ENCODE peak calls at places on chromosomes 1 and 21, in nine cellular contexts. N is substantia nigra; L is T-helper 17 cell; B is HFFc6; A is CD4-positive, CD25-positive, alpha-beta regulatory T cell; D is HFF-Myc; H is NCI-H1436; F is Daoy; S is NCI-H226. C is an unnamed sample.

GRCh38 chr21:21063828-21064227 is 65.6 kb downstream of the NCAM2 start:
- DNase-seq in N (no peak), L (no peak), B (no peak), A (no peak), D (no peak), H (no peak), F (no peak), S (no peak), C (no peak)

GRCh38 chr1:87473203-87473661 is 144.6 kb downstream of the LMO4 start:
- DNase-seq in N (no peak), L (no peak), B (no peak), A (no peak), D (no peak), H (no peak), F (peak; percentile 53), S (peak; percentile 9), C (peak; percentile 10)

GRCh38 chr1:118555638-118556037 is 370.6 kb upstream of the SPAG17 start:
- DNase-seq in N (no peak), L (no peak), B (no peak), A (no peak), D (no peak), H (no peak), F (no peak), S (no peak), C (no peak)

GRCh38 chr1:234731371-234732085 is 121.5 kb upstream of the IRF2BP2 start:
- DNase-seq in N (no peak), L (no peak), B (peak; percentile 91), A (no peak), D (peak; percentile 22), H (no peak), F (peak; percentile 72), S (no peak), C (no peak)

GRCh38 chr1:24294228-24294672 is 24.9 kb upstream of the GRHL3 start:
- DNase-seq in N (no peak), L (no peak), B (peak; percentile 98), A (no peak), D (peak; percentile 93), H (no peak), F (peak; percentile 93), S (peak; percentile 93), C (no peak)

GRCh38 chr1:58395355-58395754 is 151.2 kb downstream of the OMA1 start:
- DNase-seq in N (no peak), L (no peak), B (peak; percentile 82), A (no peak), D (peak; percentile 95), H (no peak), F (peak; percentile 93), S (peak; percentile 91), C (peak; percentile 19)

GRCh38 chr21:28325618-28326017 is 667.1 kb downstream of the LTN1 start:
- DNase-seq in N (no peak), L (no peak), B (no peak), A (no peak), D (no peak), H (no peak), F (no peak), S (peak; percentile 41), C (peak; percentile 10)

GRCh38 chr1:174982971-174983689 is 16.6 kb upstream of the CACYBP start:
- DNase-seq in N (no peak), L (no peak), B (peak; percentile 56), A (no peak), D (no peak), H (peak; percentile 18), F (peak; percentile 28), S (no peak), C (peak; percentile 29)

GRCh38 chr1:27934818-27935549 is at the start of gene SMPDL3B:
- DNase-seq in N (no peak), L (no peak), B (no peak), A (no peak), D (no peak), H (peak; percentile 26), F (peak; percentile 33), S (peak; percentile 28), C (peak; percentile 91)

GRCh38 chr1:42962641-42963377 is 4.1 kb upstream of the SLC2A1 start:
- DNase-seq in N (no peak), L (no peak), B (peak; percentile 31), A (no peak), D (no peak), H (peak; percentile 53), F (peak; percentile 76), S (no peak), C (peak; percentile 80)

GRCh38 chr1:19029191-19030085 is 73.0 kb upstream of the IFFO2 start:
- DNase-seq in N (no peak), L (no peak), B (no peak), A (no peak), D (no peak), H (no peak), F (no peak), S (peak; percentile 24), C (peak; percentile 47)

GRCh38 chr1:168321945-168322344 is 41.3 kb downstream of the TBX19 start:
- DNase-seq in N (no peak), L (no peak), B (peak; percentile 71), A (no peak), D (no peak), H (peak; percentile 16), F (no peak), S (peak; percentile 39), C (no peak)

GRCh38 chr21:14479387-14479786 is 66.7 kb downstream of the SAMSN1 start:
- DNase-seq in N (no peak), L (no peak), B (no peak), A (no peak), D (no peak), H (no peak), F (no peak), S (no peak), C (no peak)

GRCh38 chr1:183198463-183198862 is 12.4 kb downstream of the LAMC2 start:
- DNase-seq in N (no peak), L (no peak), B (peak; percentile 22), A (no peak), D (peak; percentile 53), H (no peak), F (peak; percentile 93), S (peak; percentile 100), C (no peak)

GRCh38 chr1:209866201-209866600 is 38.4 kb downstream of the UTP25 start:
- DNase-seq in N (no peak), L (no peak), B (no peak), A (no peak), D (no peak), H (no peak), F (no peak), S (no peak), C (no peak)

GRCh38 chr1:236066828-236067386 is 2.0 kb upstream of the NID1 start:
- DNase-seq in N (peak; percentile 3), L (peak; percentile 26), B (no peak), A (peak; percentile 5), D (no peak), H (no peak), F (no peak), S (no peak), C (no peak)

GRCh38 chr21:42580793-42581201 is 67.1 kb downstream of the SLC37A1 start:
- DNase-seq in N (no peak), L (no peak), B (no peak), A (no peak), D (no peak), H (no peak), F (no peak), S (no peak), C (no peak)

GRCh38 chr1:100440075-100440809 is 87.9 kb downstream of the CDC14A start:
- DNase-seq in N (no peak), L (peak; percentile 52), B (no peak), A (peak; percentile 75), D (no peak), H (no peak), F (no peak), S (no peak), C (no peak)

GRCh38 chr1:229204863-229205777 is 65.8 kb upstream of the RAB4A start:
- DNase-seq in N (no peak), L (no peak), B (peak; percentile 78), A (no peak), D (peak; percentile 77), H (no peak), F (no peak), S (no peak), C (no peak)

GRCh38 chr1:33430751-33431593 is at the start of gene PHC2:
- DNase-seq in N (peak; percentile 92), L (peak; percentile 74), B (peak; percentile 92), A (peak; percentile 74), D (peak; percentile 87), H (peak; percentile 98), F (peak; percentile 99), S (peak; percentile 95), C (peak; percentile 98)

GRCh38 chr1:5995871-5996630 is 3.8 kb upstream of the NPHP4 start:
- DNase-seq in N (no peak), L (no peak), B (no peak), A (no peak), D (no peak), H (no peak), F (no peak), S (no peak), C (no peak)

GRCh38 chr1:67850611-67851075 is 17.4 kb upstream of the GNG12 start:
- DNase-seq in N (no peak), L (no peak), B (peak; percentile 84), A (no peak), D (peak; percentile 68), H (no peak), F (peak; percentile 97), S (peak; percentile 96), C (no peak)

GRCh38 chr1:27872059-27872801 is at the start of gene THEMIS2:
- DNase-seq in N (peak; percentile 38), L (peak; percentile 84), B (no peak), A (peak; percentile 76), D (no peak), H (no peak), F (peak; percentile 78), S (peak; percentile 13), C (peak; percentile 99)

GRCh38 chr1:61819421-61819820 is 77.1 kb downstream of the PATJ start:
- DNase-seq in N (no peak), L (no peak), B (no peak), A (no peak), D (no peak), H (no peak), F (no peak), S (no peak), C (no peak)

GRCh38 chr1:68479501-68479900 is 17.4 kb downstream of the DEPDC1 start:
- DNase-seq in N (no peak), L (no peak), B (no peak), A (no peak), D (no peak), H (no peak), F (no peak), S (no peak), C (no peak)

GRCh38 chr1:208808301-208808700 is 564.1 kb upstream of the PLXNA2 start:
- DNase-seq in N (no peak), L (no peak), B (no peak), A (no peak), D (no peak), H (no peak), F (no peak), S (no peak), C (no peak)

GRCh38 chr1:1430114-1430982 is 5.1 kb upstream of the VWA1 start:
- DNase-seq in N (peak; percentile 64), L (no peak), B (no peak), A (no peak), D (no peak), H (no peak), F (no peak), S (peak; percentile 26), C (peak; percentile 93)

GRCh38 chr1:167824163-167824794 is 89.7 kb downstream of the ADCY10 start:
- DNase-seq in N (no peak), L (no peak), B (no peak), A (no peak), D (no peak), H (no peak), F (no peak), S (no peak), C (no peak)